ENCODE peak calls at places on chromosomes 16 and 17, in eight cellular contexts. C is cardiac muscle cell; N is fibroblast of lung; D is spleen; S is CD4-positive, alpha-beta T cell; R is GM13977; X is AG10803; K is tibial artery. W is an unnamed sample.

GRCh38 chr17:83099570-83100181 is 20.3 kb downstream of the METRNL start:
- DNase-seq in S (no peak), N (peak), C (no peak), R (no peak), X (peak), D (no peak), K (peak), W (no peak)

GRCh38 chr16:29745853-29746345 is at the start of gene C16orf54:
- DNase-seq in N (no peak), D (peak), K (peak), X (no peak), S (peak), C (no peak), R (peak), W (peak)

GRCh38 chr16:78005881-78006280 is 16.5 kb upstream of the CLEC3A start:
- DNase-seq in X (no peak), S (no peak), N (no peak), D (no peak), K (no peak), C (peak), R (peak), W (no peak)

GRCh38 chr17:34177642-34178041 is 77.4 kb upstream of the CCL2 start:
- DNase-seq in S (no peak), N (peak), R (no peak), X (peak), D (no peak), C (no peak), K (no peak), W (no peak)

GRCh38 chr16:64478258-64478906 is 643.5 kb downstream of the CDH11 start:
- DNase-seq in N (peak), S (no peak), K (no peak), R (no peak), C (peak), X (peak), D (no peak), W (no peak)

GRCh38 chr16:85078176-85078700 is 34.0 kb downstream of the CIBAR2 start:
- DNase-seq in N (no peak), S (no peak), D (no peak), R (no peak), X (no peak), C (no peak), K (no peak), W (no peak)

GRCh38 chr17:35790826-35791225 is 4.6 kb downstream of the MMP28 start:
- DNase-seq in K (no peak), C (no peak), S (no peak), N (no peak), R (no peak), D (no peak), X (no peak), W (no peak)

GRCh38 chr17:7562208-7562605 is 488 bp downstream of the SENP3 start:
- DNase-seq in D (no peak), X (no peak), R (no peak), K (no peak), N (no peak), S (no peak), C (peak), W (no peak)

GRCh38 chr17:63601439-63602371 is 1.0 kb downstream of the TACO1 start:
- DNase-seq in X (peak), S (no peak), N (peak), R (peak), D (no peak), C (peak), K (no peak), W (no peak)

GRCh38 chr16:86630471-86630870 is 52.1 kb downstream of the FOXL1 start:
- DNase-seq in C (no peak), X (no peak), R (no peak), N (peak), K (peak), D (no peak), S (no peak), W (no peak)

GRCh38 chr16:7408700-7409340 is 76.2 kb downstream of the RBFOX1 start:
- DNase-seq in C (no peak), N (no peak), R (no peak), D (no peak), X (no peak), K (no peak), S (no peak), W (no peak)

GRCh38 chr16:3902731-3903130 is 22.2 kb upstream of the CREBBP start:
- DNase-seq in C (no peak), X (no peak), D (peak), N (no peak), S (no peak), K (no peak), R (no peak), W (no peak)

GRCh38 chr17:59558039-59558438 is 7.4 kb upstream of the DHX40 start:
- DNase-seq in X (no peak), K (no peak), D (no peak), N (no peak), C (no peak), S (no peak), R (no peak), W (no peak)

GRCh38 chr17:59561042-59561441 is 4.4 kb upstream of the DHX40 start:
- DNase-seq in R (peak), X (peak), N (no peak), K (no peak), C (peak), D (no peak), S (no peak), W (no peak)

GRCh38 chr17:59558953-59559352 is 6.5 kb upstream of the DHX40 start:
- DNase-seq in S (no peak), X (peak), K (no peak), R (no peak), D (no peak), C (peak), N (peak), W (no peak)
- TF ChIP-seq CTCF in S (no peak), X (peak), K (peak), R (no peak), D (no peak), C (peak), N (peak), W (no peak)

GRCh38 chr16:15482748-15483118 is 48.3 kb downstream of the BMERB1 start:
- DNase-seq in R (no peak), K (no peak), S (no peak), X (no peak), C (no peak), D (no peak), N (no peak), W (no peak)

GRCh38 chr16:15484662-15485061 is 50.3 kb downstream of the BMERB1 start:
- DNase-seq in N (peak), D (no peak), X (peak), C (no peak), K (no peak), R (no peak), S (no peak), W (no peak)

GRCh38 chr16:15485175-15485574 is 50.8 kb downstream of the BMERB1 start:
- DNase-seq in C (no peak), D (no peak), X (no peak), S (no peak), R (no peak), N (no peak), K (no peak), W (no peak)

GRCh38 chr16:15483857-15484256 is 49.5 kb downstream of the BMERB1 start:
- DNase-seq in R (no peak), K (no peak), C (no peak), D (no peak), S (no peak), X (no peak), N (no peak), W (no peak)

GRCh38 chr16:15482068-15482747 is 47.8 kb downstream of the BMERB1 start:
- DNase-seq in D (no peak), K (no peak), S (no peak), C (no peak), X (peak), R (no peak), N (peak), W (no peak)
- TF ChIP-seq CTCF in D (no peak), K (no peak), S (no peak), C (peak), X (peak), R (no peak), N (peak), W (no peak)

GRCh38 chr17:37358830-37359681 is 16.7 kb upstream of the C17orf78 start:
- DNase-seq in X (peak), N (peak), R (peak), C (peak), S (peak), K (peak), D (peak), W (peak)
- TF ChIP-seq CTCF in X (no peak), N (no peak), R (peak), C (no peak), S (no peak), K (peak), D (peak), W (peak)

GRCh38 chr16:72099377-72099818 is 5.8 kb downstream of the DHX38 start:
- DNase-seq in N (peak), D (no peak), K (no peak), S (peak), R (peak), X (peak), C (peak), W (no peak)
- TF ChIP-seq CTCF in N (peak), D (peak), K (peak), S (peak), R (peak), X (peak), C (peak), W (peak)

W was measured in natural killer cell.